ENCODE peak calls at places on chromosome 4, in ten cellular contexts. S, G, O, W, E, N, D, I, V and Q are unnamed samples.

GRCh38 chr4:56348582-56348981 is 38.7 kb downstream of the AASDH start:
- DNase-seq in S (no peak), G (no peak), O (no peak), W (peak; percentile 52), E (no peak), N (no peak), D (no peak), I (no peak), V (no peak), Q (no peak)

GRCh38 chr4:144489831-144490230 is 156.1 kb upstream of the HHIP start:
- DNase-seq in S (no peak), G (no peak), O (no peak), W (no peak), E (no peak), N (no peak), D (no peak), I (no peak), V (no peak), Q (no peak)

GRCh38 chr4:109977854-109978501 is 65.3 kb downstream of the EGF start:
- DNase-seq in S (peak; percentile 24), G (no peak), O (no peak), W (no peak), E (no peak), N (no peak), D (peak; percentile 32), I (no peak), V (no peak), Q (no peak)

GRCh38 chr4:46844325-46844917 is 64.6 kb downstream of the COX7B2 start:
- DNase-seq in S (peak; percentile 4), G (no peak), O (peak; percentile 64), W (peak; percentile 51), E (peak; percentile 39), N (peak; percentile 15), D (peak; percentile 55), I (peak; percentile 12), V (peak; percentile 46), Q (no peak)

GRCh38 chr4:133565379-133565778 is 416.3 kb downstream of the PCDH10 start:
- DNase-seq in S (no peak), G (no peak), O (no peak), W (no peak), E (peak; percentile 77), N (no peak), D (peak; percentile 15), I (no peak), V (no peak), Q (no peak)

GRCh38 chr4:53421791-53422190 is 44.4 kb downstream of the FIP1L1 start:
- DNase-seq in S (no peak), G (no peak), O (no peak), W (no peak), E (no peak), N (no peak), D (no peak), I (no peak), V (no peak), Q (no peak)

GRCh38 chr4:119106036-119107000 is 29.3 kb upstream of the MYOZ2 start:
- DNase-seq in S (no peak), G (no peak), O (no peak), W (no peak), E (no peak), N (no peak), D (no peak), I (no peak), V (no peak), Q (no peak)

GRCh38 chr4:145299380-145300076 is 119.1 kb upstream of the OTUD4 start:
- DNase-seq in S (peak; percentile 74), G (no peak), O (peak; percentile 7), W (no peak), E (no peak), N (peak; percentile 74), D (peak; percentile 48), I (no peak), V (no peak), Q (no peak)

GRCh38 chr4:99816611-99817309 is at the start of gene DAPP1:
- DNase-seq in S (no peak), G (no peak), O (no peak), W (no peak), E (no peak), N (peak; percentile 60), D (no peak), I (peak; percentile 66), V (no peak), Q (no peak)

GRCh38 chr4:145954924-145955339 is 16.3 kb upstream of the ZNF827 start:
- DNase-seq in S (peak; percentile 82), G (no peak), O (peak; percentile 50), W (no peak), E (peak; percentile 59), N (no peak), D (no peak), I (no peak), V (no peak), Q (no peak)

GRCh38 chr4:89788243-89789072 is 48.5 kb downstream of the SNCA start:
- DNase-seq in S (no peak), G (no peak), O (no peak), W (no peak), E (peak; percentile 33), N (no peak), D (no peak), I (no peak), V (no peak), Q (peak; percentile 19)

GRCh38 chr4:139890810-139891209 is 225.2 kb downstream of the MGST2 start:
- DNase-seq in S (peak; percentile 52), G (no peak), O (no peak), W (no peak), E (no peak), N (no peak), D (no peak), I (no peak), V (no peak), Q (no peak)

GRCh38 chr4:111400736-111401135 is 744.5 kb upstream of the FAM241A start:
- DNase-seq in S (peak; percentile 37), G (no peak), O (no peak), W (peak; percentile 86), E (peak; percentile 62), N (no peak), D (peak; percentile 20), I (no peak), V (no peak), Q (peak; percentile 31)

GRCh38 chr4:141731481-141731880 is 95.1 kb downstream of the IL15 start:
- DNase-seq in S (no peak), G (no peak), O (no peak), W (peak; percentile 63), E (no peak), N (no peak), D (no peak), I (no peak), V (no peak), Q (no peak)

GRCh38 chr4:182015893-182016292 is 227.3 kb upstream of the TENM3 start:
- DNase-seq in S (peak; percentile 18), G (no peak), O (no peak), W (peak; percentile 70), E (no peak), N (no peak), D (no peak), I (no peak), V (no peak), Q (no peak)

GRCh38 chr4:73617256-73617655 is 3.0 kb downstream of the RASSF6 start:
- DNase-seq in S (no peak), G (no peak), O (no peak), W (no peak), E (no peak), N (no peak), D (no peak), I (no peak), V (no peak), Q (no peak)

GRCh38 chr4:184911310-184911709 is 85.5 kb upstream of the ACSL1 start:
- DNase-seq in S (peak; percentile 5), G (no peak), O (no peak), W (no peak), E (peak; percentile 62), N (no peak), D (no peak), I (no peak), V (no peak), Q (no peak)

GRCh38 chr4:10608501-10609219 is 75.9 kb downstream of the CLNK start:
- DNase-seq in S (no peak), G (no peak), O (no peak), W (no peak), E (no peak), N (no peak), D (no peak), I (no peak), V (no peak), Q (no peak)

GRCh38 chr4:12123709-12124108 is 695.0 kb upstream of the HS3ST1 start:
- DNase-seq in S (no peak), G (no peak), O (no peak), W (no peak), E (no peak), N (no peak), D (no peak), I (no peak), V (no peak), Q (no peak)

GRCh38 chr4:164261831-164262230 is 492.1 kb upstream of the SMIM31 start:
- DNase-seq in S (no peak), G (no peak), O (no peak), W (no peak), E (no peak), N (no peak), D (no peak), I (no peak), V (no peak), Q (no peak)

GRCh38 chr4:10083861-10084641 is 32.5 kb downstream of the WDR1 start:
- DNase-seq in S (no peak), G (peak; percentile 61), O (no peak), W (no peak), E (no peak), N (no peak), D (no peak), I (no peak), V (peak; percentile 8), Q (no peak)

GRCh38 chr4:82467442-82467841 is 37.1 kb downstream of the ENOPH1 start:
- DNase-seq in S (no peak), G (no peak), O (no peak), W (no peak), E (no peak), N (no peak), D (no peak), I (no peak), V (no peak), Q (no peak)

GRCh38 chr4:52780627-52781354 is 29.6 kb upstream of the ERVMER34-1 start:
- DNase-seq in S (no peak), G (no peak), O (no peak), W (no peak), E (no peak), N (no peak), D (no peak), I (no peak), V (no peak), Q (no peak)

GRCh38 chr4:160299177-160299576 is 1196.3 kb downstream of the RAPGEF2 start:
- DNase-seq in S (no peak), G (no peak), O (no peak), W (no peak), E (no peak), N (no peak), D (no peak), I (no peak), V (no peak), Q (no peak)

GRCh38 chr4:113880240-113881028 is 99.0 kb downstream of the ARSJ start:
- DNase-seq in S (no peak), G (no peak), O (no peak), W (no peak), E (no peak), N (no peak), D (no peak), I (no peak), V (no peak), Q (no peak)

GRCh38 chr4:159105063-159105414 is 2.2 kb downstream of the RAPGEF2 start:
- DNase-seq in S (no peak), G (no peak), O (no peak), W (no peak), E (peak; percentile 20), N (no peak), D (peak; percentile 39), I (no peak), V (no peak), Q (no peak)

GRCh38 chr4:56958111-56958517 is 19.3 kb downstream of the NOA1 start:
- DNase-seq in S (peak; percentile 94), G (peak; percentile 93), O (peak; percentile 74), W (peak; percentile 75), E (no peak), N (no peak), D (peak; percentile 89), I (no peak), V (peak; percentile 19), Q (peak; percentile 27)

GRCh38 chr4:40206421-40206820 is 9.6 kb downstream of the RHOH start:
- DNase-seq in S (no peak), G (no peak), O (no peak), W (no peak), E (no peak), N (no peak), D (no peak), I (no peak), V (no peak), Q (no peak)